ENCODE peak calls at places on chromosome 21, in seven cellular contexts. Z is fibroblast of mammary gland, Q is neural progenitor cell, W is glutamatergic neuron, U is body of pancreas, K is coronary artery, S is mesothelial cell of epicardium. D is an unnamed sample.

GRCh38 chr21:43025636-43026180 is 49.9 kb downstream of the CBS start:
- DNase-seq in Z (no peak), S (no peak), Q (peak), W (no peak), U (no peak), K (no peak), D (no peak)

GRCh38 chr21:25214676-25215075 is 392.6 kb downstream of the MRPL39 start:
- DNase-seq in S (no peak), K (no peak), U (no peak), W (no peak), Q (no peak), Z (no peak), D (no peak)

GRCh38 chr21:46142581-46143473 is 12.6 kb downstream of the FTCD start:
- DNase-seq in Z (no peak), S (no peak), Q (no peak), U (no peak), W (peak), K (no peak), D (no peak)

GRCh38 chr21:14319805-14320204 is 63.1 kb downstream of the HSPA13 start:
- DNase-seq in S (no peak), K (no peak), Q (no peak), Z (no peak), W (no peak), U (no peak), D (no peak)

GRCh38 chr21:45590726-45591618 is 48.7 kb upstream of the SLC19A1 start:
- DNase-seq in Q (no peak), U (peak), S (no peak), K (peak), Z (no peak), W (no peak), D (no peak)

GRCh38 chr21:26107439-26107838 is 63.1 kb downstream of the APP start:
- DNase-seq in S (no peak), W (no peak), K (no peak), Q (no peak), U (no peak), Z (no peak), D (no peak)

GRCh38 chr21:16709866-16710550 is 802.8 kb upstream of the CXADR start:
- DNase-seq in K (no peak), W (no peak), S (no peak), U (peak), Z (peak), Q (peak), D (no peak)

GRCh38 chr21:42666023-42666747 is 12.8 kb downstream of the PDE9A start:
- DNase-seq in S (no peak), Q (no peak), U (no peak), K (no peak), W (no peak), Z (no peak), D (no peak)

GRCh38 chr21:29371464-29371863 is 72.7 kb downstream of the BACH1 start:
- DNase-seq in Z (peak), K (no peak), Q (no peak), W (no peak), S (no peak), U (no peak), D (no peak)

GRCh38 chr21:17388226-17388625 is 124.6 kb upstream of the CXADR start:
- DNase-seq in Z (no peak), K (no peak), W (no peak), Q (no peak), U (peak), S (no peak), D (no peak)

GRCh38 chr21:33386222-33386784 is 16.9 kb upstream of the IFNGR2 start:
- DNase-seq in Z (no peak), U (no peak), K (no peak), Q (peak), W (no peak), S (no peak), D (no peak)

GRCh38 chr21:44199448-44199847 is 41.3 kb downstream of the ICOSLG start:
- DNase-seq in K (no peak), S (no peak), Q (peak), Z (no peak), W (no peak), U (no peak), D (no peak)

GRCh38 chr21:43703068-43703880 is 15.7 kb upstream of the PDXK start:
- DNase-seq in K (no peak), S (no peak), W (no peak), Z (peak), Q (peak), U (peak), D (peak)

GRCh38 chr21:45536301-45537081 is 5.7 kb downstream of the SLC19A1 start:
- DNase-seq in W (peak), U (no peak), Z (no peak), K (no peak), Q (peak), S (peak), D (no peak)

GRCh38 chr21:45048026-45048698 is 26.2 kb upstream of the ADARB1 start:
- DNase-seq in S (no peak), K (no peak), U (no peak), W (no peak), Z (no peak), Q (no peak), D (no peak)

GRCh38 chr21:42736646-42737350 is 83.4 kb downstream of the PDE9A start:
- DNase-seq in U (peak), S (no peak), W (no peak), K (peak), Q (no peak), Z (no peak), D (no peak)

GRCh38 chr21:17539743-17540341 is 27.0 kb downstream of the CXADR start:
- DNase-seq in S (no peak), U (peak), Z (no peak), K (no peak), Q (no peak), W (no peak), D (no peak)

GRCh38 chr21:25901580-25901979 is 166.8 kb downstream of the GABPA start:
- DNase-seq in W (no peak), K (no peak), U (no peak), Q (no peak), Z (peak), S (no peak), D (no peak)

GRCh38 chr21:46622226-46622625 is 13.2 kb upstream of the PRMT2 start:
- DNase-seq in W (no peak), U (peak), Q (peak), K (no peak), Z (no peak), S (no peak), D (peak)

GRCh38 chr21:26443291-26443690 is 129.8 kb downstream of the CYYR1 start:
- DNase-seq in K (no peak), S (no peak), Q (no peak), U (no peak), W (no peak), Z (no peak), D (no peak)

GRCh38 chr21:26140185-26140584 is 30.4 kb downstream of the APP start:
- DNase-seq in S (no peak), W (no peak), U (peak), K (no peak), Z (peak), Q (no peak), D (no peak)

GRCh38 chr21:44940116-44940631 is 345 bp downstream of the SLX9 start:
- DNase-seq in Q (peak), K (no peak), Z (no peak), W (peak), U (no peak), S (no peak), D (no peak)

GRCh38 chr21:22363504-22363903 is 1365.3 kb downstream of the NCAM2 start:
- DNase-seq in Q (no peak), W (no peak), S (no peak), Z (no peak), K (no peak), U (no peak), D (no peak)

GRCh38 chr21:17270234-17270633 is 242.6 kb upstream of the CXADR start:
- DNase-seq in Z (peak), K (no peak), W (no peak), Q (peak), S (no peak), U (peak), D (no peak)

GRCh38 chr21:41977034-41977950 is 23.5 kb upstream of the C2CD2 start:
- DNase-seq in Q (no peak), W (no peak), U (no peak), Z (no peak), K (peak), S (no peak), D (no peak)

GRCh38 chr21:44939532-44940115 is at the start of gene SLX9:
- DNase-seq in S (peak), Q (peak), U (peak), W (peak), Z (peak), K (no peak), D (peak)

GRCh38 chr21:31509108-31510017 is 150.1 kb upstream of the SOD1 start:
- DNase-seq in W (no peak), Q (peak), U (no peak), K (no peak), Z (peak), S (no peak), D (peak)

GRCh38 chr21:45507523-45507875 is 34.7 kb downstream of the SLC19A1 start:
- DNase-seq in S (no peak), K (no peak), W (peak), Z (no peak), U (no peak), Q (no peak), D (no peak)

GRCh38 chr21:32214654-32215305 is 64.1 kb downstream of the MIS18A start:
- DNase-seq in Z (no peak), U (no peak), K (no peak), Q (no peak), S (no peak), W (no peak), D (no peak)

GRCh38 chr21:26835027-26835713 is 10.0 kb downstream of the ADAMTS1 start:
- DNase-seq in S (no peak), Z (peak), Q (no peak), W (no peak), U (no peak), K (no peak), D (no peak)

GRCh38 chr21:46082638-46083270 is 15.2 kb upstream of the COL6A2 start:
- DNase-seq in Q (no peak), U (no peak), S (no peak), Z (no peak), W (no peak), K (peak), D (no peak)

GRCh38 chr21:43204638-43205037 is 35.8 kb downstream of the CRYAA start:
- DNase-seq in K (peak), Q (no peak), Z (no peak), W (no peak), U (no peak), S (no peak), D (no peak)

GRCh38 chr21:28473530-28474225 is 519.0 kb downstream of the LTN1 start:
- DNase-seq in S (no peak), K (no peak), U (no peak), W (no peak), Z (peak), Q (no peak), D (no peak)

GRCh38 chr21:45516671-45517151 is 25.5 kb downstream of the SLC19A1 start:
- DNase-seq in Z (no peak), S (no peak), U (no peak), W (peak), K (no peak), Q (no peak), D (no peak)

GRCh38 chr21:43995521-43996105 is 16.5 kb upstream of the TRAPPC10 start:
- DNase-seq in Q (no peak), W (no peak), S (no peak), U (no peak), K (no peak), Z (no peak), D (no peak)

GRCh38 chr21:33800753-33801423 is 114.7 kb downstream of the ATP5PO start:
- DNase-seq in Z (no peak), W (no peak), U (no peak), K (no peak), Q (no peak), S (no peak), D (no peak)

GRCh38 chr21:28336299-28336698 is 656.4 kb downstream of the LTN1 start:
- DNase-seq in K (no peak), S (no peak), W (no peak), U (peak), Q (peak), Z (peak), D (no peak)

GRCh38 chr21:43929217-43929971 is 64.4 kb downstream of the AGPAT3 start:
- DNase-seq in Z (no peak), K (peak), S (no peak), Q (no peak), W (no peak), U (no peak), D (no peak)

GRCh38 chr21:19781881-19782652 is 1216.1 kb upstream of the NCAM2 start:
- DNase-seq in U (no peak), K (no peak), W (peak), S (no peak), Q (no peak), Z (peak), D (no peak)
- TF ChIP-seq CTCF in U (no peak), K (no peak), W (peak), S (no peak), Q (peak), Z (no peak), D (no peak)

GRCh38 chr21:40386301-40386911 is 460.6 kb downstream of the DSCAM start:
- DNase-seq in K (no peak), Z (no peak), Q (peak), U (peak), W (peak), S (peak), D (peak)
- TF ChIP-seq CTCF in K (no peak), Z (peak), Q (peak), U (peak), W (peak), S (peak), D (peak)

GRCh38 chr21:36629061-36629460 is 69.9 kb upstream of the SIM2 start:
- DNase-seq in K (no peak), U (no peak), S (no peak), W (no peak), Q (no peak), Z (peak), D (no peak)
- TF ChIP-seq CTCF in K (no peak), U (no peak), S (no peak), W (no peak), Q (no peak), Z (no peak), D (no peak)

GRCh38 chr21:34806423-34806822 is 137.6 kb downstream of the CLIC6 start:
- DNase-seq in K (no peak), Z (no peak), U (no peak), Q (no peak), S (no peak), W (no peak), D (no peak)

GRCh38 chr21:34808569-34809204 is 139.9 kb downstream of the CLIC6 start:
- DNase-seq in U (no peak), W (no peak), S (no peak), Z (peak), K (no peak), Q (no peak), D (no peak)

GRCh38 chr21:34807881-34808568 is 139.2 kb downstream of the CLIC6 start:
- DNase-seq in Z (peak), W (no peak), U (peak), K (no peak), S (no peak), Q (no peak), D (no peak)

GRCh38 chr21:34805157-34805556 is 136.4 kb downstream of the CLIC6 start:
- DNase-seq in Q (no peak), S (no peak), Z (no peak), U (no peak), W (no peak), K (no peak), D (no peak)

GRCh38 chr21:34807146-34807880 is 138.5 kb downstream of the CLIC6 start:
- DNase-seq in Z (peak), S (no peak), U (no peak), K (no peak), W (no peak), Q (no peak), D (no peak)
- TF ChIP-seq CTCF in Z (no peak), S (no peak), U (no peak), K (no peak), W (no peak), Q (no peak), D (no peak)

DNA sequence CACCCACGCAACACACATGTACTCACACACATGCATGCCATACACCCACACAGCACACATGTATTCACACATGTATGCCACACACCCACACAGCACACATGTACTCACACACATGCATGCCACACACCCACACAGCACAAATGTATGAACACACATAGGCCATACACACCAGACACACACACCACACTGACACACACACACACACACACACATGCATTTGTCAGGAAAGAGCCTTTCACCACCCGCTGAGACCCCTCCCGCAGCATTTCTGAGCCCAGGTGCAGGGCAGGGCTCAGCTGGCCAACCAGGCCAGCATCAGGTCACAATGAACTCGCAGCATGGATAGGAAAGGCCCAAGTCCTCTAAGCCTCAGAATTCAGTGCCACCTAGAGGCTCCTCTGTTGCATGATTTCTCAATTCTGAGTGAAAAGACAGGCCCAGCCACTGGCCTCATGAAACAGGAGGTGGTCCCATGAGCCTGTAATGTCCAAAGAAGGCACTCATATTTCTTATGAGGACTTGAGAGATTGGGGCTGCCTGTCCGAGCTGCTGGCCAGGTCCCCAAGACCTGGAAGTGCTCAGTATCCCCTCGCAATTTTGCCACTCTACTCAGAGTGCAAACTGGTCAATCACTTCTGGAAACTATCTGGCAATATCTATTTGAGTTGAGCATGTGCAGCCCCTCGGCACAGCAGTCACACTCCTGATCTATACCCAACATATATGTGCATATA is 57.3 kb downstream of the PSMG1 start:
- DNase-seq in S (no peak), Q (peak), U (peak), Z (peak), W (peak), K (no peak), D (peak)
- TF ChIP-seq CTCF in S (peak), Q (peak), U (peak), Z (peak), W (no peak), K (peak), D (peak)

GRCh38 chr21:40120944-40121575 is 253.8 kb downstream of the PCP4 start:
- DNase-seq in K (no peak), W (no peak), S (no peak), Z (peak), U (peak), Q (peak), D (no peak)
- TF ChIP-seq CTCF in K (peak), W (peak), S (peak), Z (peak), U (peak), Q (peak), D (peak)